ENCODE peak calls at places on chromosome 10, in six cellular contexts. L is astrocyte, R is lower leg skin, A is lower lobe of right lung, V is foreskin fibroblast, D is testis. U is an unnamed sample.

GRCh38 chr10:75544381-75544780 is 113.0 kb downstream of the LRMDA start:
- DNase-seq in L (peak), R (no peak), A (no peak), V (no peak), D (no peak), U (peak)

GRCh38 chr10:102796407-102797176 is 40.6 kb downstream of the CYP17A1 start:
- DNase-seq in L (peak), R (peak), A (peak), V (peak), D (peak), U (peak)

GRCh38 chr10:96687317-96688012 is 32.8 kb downstream of the PIK3AP1 start:
- DNase-seq in L (no peak), R (no peak), A (no peak), V (no peak), D (no peak), U (no peak)

GRCh38 chr10:96416643-96417042 is 57.8 kb upstream of the OPALIN start:
- DNase-seq in L (peak), R (no peak), A (no peak), V (no peak), D (peak), U (peak)

GRCh38 chr10:26557641-26558014 is 119.5 kb downstream of the APBB1IP start:
- DNase-seq in L (peak), R (no peak), A (no peak), V (peak), D (no peak), U (no peak)

GRCh38 chr10:74307061-74307651 is 156.1 kb downstream of the ADK start:
- DNase-seq in L (no peak), R (no peak), A (no peak), V (no peak), D (no peak), U (no peak)

GRCh38 chr10:84539244-84539643 is 210.9 kb downstream of the CCSER2 start:
- DNase-seq in L (no peak), R (no peak), A (no peak), V (peak), D (no peak), U (peak)

GRCh38 chr10:43222296-43222695 is 44.6 kb downstream of the RASGEF1A start:
- DNase-seq in L (no peak), R (peak), A (peak), V (no peak), D (no peak), U (no peak)

GRCh38 chr10:787933-788651 is 98.6 kb upstream of the DIP2C start:
- DNase-seq in L (peak), R (peak), A (no peak), V (no peak), D (no peak), U (peak)

GRCh38 chr10:111303887-111304286 is 227.1 kb downstream of the ADRA2A start:
- DNase-seq in L (no peak), R (no peak), A (no peak), V (no peak), D (no peak), U (no peak)

GRCh38 chr10:43044444-43045245 is 32.2 kb upstream of the RET start:
- DNase-seq in L (no peak), R (peak), A (peak), V (no peak), D (no peak), U (no peak)

GRCh38 chr10:37582237-37582636 is 275.2 kb downstream of the ZNF248 start:
- DNase-seq in L (no peak), R (no peak), A (no peak), V (no peak), D (no peak), U (no peak)

GRCh38 chr10:86343761-86344160 is 22.8 kb downstream of the GRID1 start:
- DNase-seq in L (no peak), R (no peak), A (peak), V (no peak), D (no peak), U (no peak)

GRCh38 chr10:97508342-97508741 is 9.6 kb downstream of the UBTD1 start:
- DNase-seq in L (peak), R (no peak), A (no peak), V (peak), D (no peak), U (peak)

GRCh38 chr10:82934429-82934828 is 1059.4 kb downstream of the NRG3 start:
- DNase-seq in L (no peak), R (no peak), A (no peak), V (no peak), D (no peak), U (no peak)
- TF ChIP-seq CTCF in L (no peak), R (no peak), A (no peak), V (no peak), D (no peak), U (no peak)

GRCh38 chr10:71474702-71475242 is 78.1 kb downstream of the CDH23 start:
- DNase-seq in L (no peak), R (no peak), A (no peak), V (no peak), D (no peak), U (no peak)
- H3K4me3 ChIP-seq in L (no peak), R (no peak), A (no peak), V (no peak), D (no peak), U (no peak)

DNA sequence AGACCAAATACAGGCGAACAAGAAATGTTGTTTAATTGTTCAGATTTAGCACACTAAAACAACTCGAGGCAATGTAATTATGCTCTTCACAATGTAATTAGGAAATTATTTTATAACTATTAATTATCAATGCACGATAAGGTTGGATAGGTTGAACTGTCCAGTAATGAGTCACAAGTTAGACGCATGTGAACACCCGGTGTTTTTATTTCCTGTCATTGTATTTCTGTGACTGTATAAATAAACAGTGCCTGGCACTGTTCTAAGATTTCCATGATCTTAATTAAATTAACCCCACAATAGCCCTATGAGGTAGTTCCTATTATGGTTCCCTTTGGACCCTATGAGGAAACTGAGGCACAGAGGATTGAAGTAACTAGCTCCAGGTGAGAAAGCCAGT is 26.2 kb downstream of the C10orf105 start:
- DNase-seq in L (no peak), R (no peak), A (no peak), V (no peak), D (no peak), U (no peak)
- TF ChIP-seq CTCF in L (no peak), R (no peak), A (no peak), V (no peak), D (no peak), U (no peak)

DNA sequence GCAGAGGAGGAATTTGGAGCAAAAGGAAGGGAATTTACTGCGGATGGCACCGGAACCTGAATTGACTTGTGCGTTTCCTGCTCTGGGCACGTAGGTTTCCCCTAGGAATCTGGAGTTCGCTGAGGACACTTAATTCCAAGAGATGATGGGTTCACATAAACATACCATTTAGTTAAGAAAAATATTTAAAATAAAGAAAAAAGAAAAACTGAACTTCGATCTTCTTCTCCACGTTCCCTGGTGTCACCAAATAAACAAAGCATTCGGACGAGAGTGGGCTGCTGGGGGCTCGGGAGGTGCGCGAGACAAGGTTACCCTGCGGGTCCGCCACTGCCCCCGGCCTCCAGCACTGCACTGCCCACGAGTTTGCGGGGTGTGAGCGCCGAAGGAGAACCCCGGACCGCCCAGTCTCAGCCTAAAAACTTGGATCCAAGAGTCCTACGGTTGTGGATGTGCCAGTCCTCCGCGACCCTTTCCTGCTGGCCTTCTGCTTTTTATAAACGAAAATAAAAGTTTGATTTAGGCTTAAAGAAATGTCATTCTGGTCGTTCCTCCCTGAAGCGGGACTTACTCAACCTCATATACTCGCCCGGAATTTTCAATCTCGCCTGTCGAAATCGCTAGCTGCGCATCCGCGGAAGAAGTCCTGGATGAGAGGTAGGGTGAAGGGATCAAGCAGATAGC is 30.3 kb downstream of the SKIDA1 start:
- DNase-seq in L (no peak), R (peak), A (no peak), V (no peak), D (peak), U (no peak)
- H3K4me3 ChIP-seq in L (peak), R (peak), A (peak), V (peak), D (peak), U (peak)

DNA sequence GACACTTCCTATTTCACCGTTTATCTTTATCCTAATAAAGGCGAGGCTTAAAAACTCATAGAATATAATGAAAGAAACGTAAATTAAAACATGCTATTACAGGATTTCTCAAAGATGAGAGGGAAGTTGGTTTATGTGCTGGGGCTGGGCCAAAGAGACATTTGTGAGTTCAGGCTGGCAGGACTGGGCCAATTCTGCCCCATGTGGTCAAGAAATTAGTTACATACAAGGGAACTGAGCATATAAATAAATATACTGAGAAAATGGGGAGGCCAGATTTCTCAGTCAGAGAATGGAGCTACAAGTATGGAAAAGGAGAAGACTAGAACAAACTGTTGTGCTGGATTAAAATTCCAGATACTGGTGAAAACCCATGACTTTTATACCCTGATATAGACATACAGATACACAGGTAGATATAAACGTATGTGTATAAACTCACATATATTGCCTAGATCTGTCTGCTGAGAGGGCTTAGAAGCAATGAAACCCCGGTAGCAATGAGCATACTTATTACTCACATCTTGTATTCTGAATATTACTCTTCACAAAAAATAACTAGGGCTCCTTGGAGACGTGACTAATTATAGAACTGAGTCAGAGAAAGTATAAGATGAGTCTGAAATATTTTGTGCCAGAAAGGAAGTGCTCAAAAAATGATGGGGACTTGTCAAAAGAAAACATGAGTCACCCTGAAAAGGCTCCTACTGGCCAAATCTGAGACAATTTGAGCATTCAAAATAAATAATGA is 155.7 kb upstream of the FGFR2 start:
- DNase-seq in L (peak), R (no peak), A (no peak), V (peak), D (no peak), U (peak)
- TF ChIP-seq CTCF in L (peak), R (no peak), A (no peak), V (peak), D (no peak), U (peak)